ENCODE peak calls at places on chromosomes 1 and 21, in seven cellular contexts. One of them, this sample, is unnamed.

GRCh38 chr1:220045356-220046051 is 801 bp downstream of the EPRS1 start:
- DNase-seq in CD8-positive, alpha-beta memory T cell: peak; percentile 18
- DNase-seq in PC-3: peak; percentile 54
- DNase-seq in GM23248: no peak
- DNase-seq in GM23338: no peak
- DNase-seq in mesenchymal stem cell: no peak
- DNase-seq in heart left ventricle: no peak
- DNase-seq in this sample: no peak

GRCh38 chr1:53752281-53752680 is 13.3 kb upstream of the GLIS1 start:
- DNase-seq in PC-3: no peak
- DNase-seq in mesenchymal stem cell: no peak
- DNase-seq in GM23248: no peak
- DNase-seq in CD8-positive, alpha-beta memory T cell: no peak
- DNase-seq in GM23338: no peak
- DNase-seq in heart left ventricle: no peak
- DNase-seq in this sample: no peak

GRCh38 chr1:58581641-58582040 is 4.6 kb upstream of the TACSTD2 start:
- DNase-seq in PC-3: no peak
- DNase-seq in CD8-positive, alpha-beta memory T cell: no peak
- DNase-seq in heart left ventricle: no peak
- DNase-seq in mesenchymal stem cell: no peak
- DNase-seq in GM23248: no peak
- DNase-seq in GM23338: no peak
- DNase-seq in this sample: no peak

GRCh38 chr1:235843458-235843857 is 23.2 kb downstream of the LYST start:
- DNase-seq in heart left ventricle: no peak
- DNase-seq in mesenchymal stem cell: peak; percentile 61
- DNase-seq in CD8-positive, alpha-beta memory T cell: no peak
- DNase-seq in GM23248: peak; percentile 70
- DNase-seq in PC-3: peak; percentile 71
- DNase-seq in GM23338: peak; percentile 27
- DNase-seq in this sample: no peak

GRCh38 chr1:53305650-53306049 is 22.2 kb downstream of the LRP8 start:
- DNase-seq in heart left ventricle: no peak
- DNase-seq in GM23248: peak; percentile 14
- DNase-seq in CD8-positive, alpha-beta memory T cell: no peak
- DNase-seq in mesenchymal stem cell: no peak
- DNase-seq in GM23338: no peak
- DNase-seq in PC-3: no peak
- DNase-seq in this sample: no peak

GRCh38 chr1:82452096-82452495 is 651.4 kb downstream of the ADGRL2 start:
- DNase-seq in heart left ventricle: no peak
- DNase-seq in CD8-positive, alpha-beta memory T cell: no peak
- DNase-seq in GM23338: no peak
- DNase-seq in PC-3: no peak
- DNase-seq in mesenchymal stem cell: no peak
- DNase-seq in GM23248: no peak
- DNase-seq in this sample: no peak

GRCh38 chr1:206094024-206094423 is 23.2 kb downstream of the AVPR1B start:
- DNase-seq in mesenchymal stem cell: no peak
- DNase-seq in GM23248: no peak
- DNase-seq in heart left ventricle: no peak
- DNase-seq in CD8-positive, alpha-beta memory T cell: no peak
- DNase-seq in GM23338: no peak
- DNase-seq in PC-3: no peak
- DNase-seq in this sample: no peak

GRCh38 chr21:43646550-43647260 is 12.6 kb downstream of the HSF2BP start:
- DNase-seq in CD8-positive, alpha-beta memory T cell: peak; percentile 77
- DNase-seq in GM23248: peak; percentile 93
- DNase-seq in GM23338: peak; percentile 95
- DNase-seq in heart left ventricle: peak; percentile 94
- DNase-seq in PC-3: peak; percentile 95
- DNase-seq in mesenchymal stem cell: peak; percentile 95
- DNase-seq in this sample: peak; percentile 93

GRCh38 chr1:113219377-113219776 is 146.4 kb downstream of the LRIG2 start:
- DNase-seq in CD8-positive, alpha-beta memory T cell: no peak
- DNase-seq in mesenchymal stem cell: no peak
- DNase-seq in PC-3: peak; percentile 6
- DNase-seq in GM23248: no peak
- DNase-seq in GM23338: peak; percentile 64
- DNase-seq in heart left ventricle: no peak
- DNase-seq in this sample: no peak

GRCh38 chr1:237429252-237429651 is 387.3 kb downstream of the RYR2 start:
- DNase-seq in heart left ventricle: no peak
- DNase-seq in GM23248: no peak
- DNase-seq in CD8-positive, alpha-beta memory T cell: no peak
- DNase-seq in GM23338: no peak
- DNase-seq in mesenchymal stem cell: no peak
- DNase-seq in PC-3: no peak
- DNase-seq in this sample: no peak

GRCh38 chr1:43425045-43425444 is 28.7 kb downstream of the HYI start:
- DNase-seq in GM23338: no peak
- DNase-seq in GM23248: peak; percentile 42
- DNase-seq in heart left ventricle: no peak
- DNase-seq in PC-3: no peak
- DNase-seq in CD8-positive, alpha-beta memory T cell: no peak
- DNase-seq in mesenchymal stem cell: no peak
- DNase-seq in this sample: no peak

GRCh38 chr1:69109276-69109675 is 458.4 kb upstream of the LRRC7 start:
- DNase-seq in PC-3: no peak
- DNase-seq in mesenchymal stem cell: no peak
- DNase-seq in GM23248: no peak
- DNase-seq in CD8-positive, alpha-beta memory T cell: no peak
- DNase-seq in GM23338: no peak
- DNase-seq in heart left ventricle: no peak
- DNase-seq in this sample: no peak

GRCh38 chr1:12530462-12531168 is 87.4 kb downstream of the DHRS3 start:
- DNase-seq in CD8-positive, alpha-beta memory T cell: no peak
- DNase-seq in PC-3: no peak
- DNase-seq in GM23338: no peak
- DNase-seq in GM23248: no peak
- DNase-seq in heart left ventricle: no peak
- DNase-seq in mesenchymal stem cell: no peak
- DNase-seq in this sample: no peak

GRCh38 chr1:12528021-12528852 is 89.8 kb downstream of the DHRS3 start:
- DNase-seq in PC-3: peak; percentile 89
- DNase-seq in heart left ventricle: no peak
- DNase-seq in CD8-positive, alpha-beta memory T cell: no peak
- DNase-seq in GM23338: no peak
- DNase-seq in mesenchymal stem cell: peak; percentile 58
- DNase-seq in GM23248: peak; percentile 72
- DNase-seq in this sample: peak; percentile 91

GRCh38 chr1:12525311-12526181 is 92.5 kb downstream of the DHRS3 start:
- DNase-seq in heart left ventricle: no peak
- DNase-seq in GM23248: no peak
- DNase-seq in CD8-positive, alpha-beta memory T cell: no peak
- DNase-seq in PC-3: peak; percentile 44
- DNase-seq in mesenchymal stem cell: no peak
- DNase-seq in GM23338: no peak
- DNase-seq in this sample: peak; percentile 87

GRCh38 chr1:12529640-12530174 is 88.3 kb downstream of the DHRS3 start:
- DNase-seq in GM23248: no peak
- DNase-seq in PC-3: no peak
- DNase-seq in CD8-positive, alpha-beta memory T cell: no peak
- DNase-seq in GM23338: no peak
- DNase-seq in mesenchymal stem cell: no peak
- DNase-seq in heart left ventricle: no peak
- DNase-seq in this sample: no peak

GRCh38 chr1:12527564-12527963 is 90.4 kb downstream of the DHRS3 start:
- DNase-seq in mesenchymal stem cell: no peak
- DNase-seq in CD8-positive, alpha-beta memory T cell: no peak
- DNase-seq in PC-3: no peak
- DNase-seq in GM23338: no peak
- DNase-seq in heart left ventricle: no peak
- DNase-seq in GM23248: no peak
- DNase-seq in this sample: no peak
- H3K27ac ChIP-seq in mesenchymal stem cell: no peak overlapping the region
- H3K27ac ChIP-seq in CD8-positive, alpha-beta memory T cell: no peak overlapping the region
- H3K27ac ChIP-seq in PC-3: peak overlapping the region; percentile 70
- H3K27ac ChIP-seq in GM23338: no peak overlapping the region
- H3K27ac ChIP-seq in heart left ventricle: no peak overlapping the region
- H3K27ac ChIP-seq in GM23248: no peak overlapping the region
- H3K27ac ChIP-seq in this sample: no peak overlapping the region

GRCh38 chr1:167672831-167673230 is 42.8 kb downstream of the RCSD1 start:
- DNase-seq in CD8-positive, alpha-beta memory T cell: no peak
- DNase-seq in mesenchymal stem cell: no peak
- DNase-seq in GM23248: no peak
- DNase-seq in PC-3: no peak
- DNase-seq in GM23338: no peak
- DNase-seq in heart left ventricle: no peak
- DNase-seq in this sample: no peak

GRCh38 chr1:167673285-167673684 is 43.3 kb downstream of the RCSD1 start:
- DNase-seq in mesenchymal stem cell: no peak
- DNase-seq in CD8-positive, alpha-beta memory T cell: no peak
- DNase-seq in PC-3: no peak
- DNase-seq in heart left ventricle: no peak
- DNase-seq in GM23248: no peak
- DNase-seq in GM23338: no peak
- DNase-seq in this sample: no peak

GRCh38 chr1:167676916-167677848 is 44.6 kb upstream of the MPZL1 start:
- DNase-seq in mesenchymal stem cell: no peak
- DNase-seq in PC-3: no peak
- DNase-seq in heart left ventricle: no peak
- DNase-seq in CD8-positive, alpha-beta memory T cell: no peak
- DNase-seq in GM23248: no peak
- DNase-seq in GM23338: no peak
- DNase-seq in this sample: no peak

GRCh38 chr1:167676205-167676915 is 45.4 kb upstream of the MPZL1 start:
- DNase-seq in GM23338: no peak
- DNase-seq in PC-3: no peak
- DNase-seq in GM23248: no peak
- DNase-seq in CD8-positive, alpha-beta memory T cell: no peak
- DNase-seq in heart left ventricle: no peak
- DNase-seq in mesenchymal stem cell: no peak
- DNase-seq in this sample: no peak

GRCh38 chr1:167675440-167675839 is 45.4 kb downstream of the RCSD1 start:
- DNase-seq in GM23338: no peak
- DNase-seq in mesenchymal stem cell: no peak
- DNase-seq in heart left ventricle: no peak
- DNase-seq in CD8-positive, alpha-beta memory T cell: no peak
- DNase-seq in PC-3: no peak
- DNase-seq in GM23248: no peak
- DNase-seq in this sample: no peak
- H3K36me3 ChIP-seq in GM23338: no peaks in the 10 kb centered on the region
- H3K36me3 ChIP-seq in mesenchymal stem cell: no peaks in the 10 kb centered on the region
- H3K36me3 ChIP-seq in heart left ventricle: no peaks in the 10 kb centered on the region
- H3K36me3 ChIP-seq in CD8-positive, alpha-beta memory T cell: peaks cover 20% of the 10 kb centered on the region
- H3K36me3 ChIP-seq in PC-3: no peaks in the 10 kb centered on the region
- H3K36me3 ChIP-seq in GM23248: no peaks in the 10 kb centered on the region
- H3K36me3 ChIP-seq in this sample: no peaks in the 10 kb centered on the region

GRCh38 chr1:93614550-93615200 is 67.0 kb downstream of the BCAR3 start:
- DNase-seq in CD8-positive, alpha-beta memory T cell: no peak
- DNase-seq in mesenchymal stem cell: no peak
- DNase-seq in PC-3: peak; percentile 76
- DNase-seq in heart left ventricle: no peak
- DNase-seq in GM23338: no peak
- DNase-seq in GM23248: no peak
- DNase-seq in this sample: no peak

GRCh38 chr1:93615201-93616150 is 66.2 kb downstream of the BCAR3 start:
- DNase-seq in GM23248: peak; percentile 89
- DNase-seq in CD8-positive, alpha-beta memory T cell: no peak
- DNase-seq in GM23338: peak; percentile 76
- DNase-seq in heart left ventricle: no peak
- DNase-seq in PC-3: peak; percentile 47
- DNase-seq in mesenchymal stem cell: peak; percentile 77
- DNase-seq in this sample: no peak

GRCh38 chr1:93616996-93617669 is 64.5 kb downstream of the BCAR3 start:
- DNase-seq in GM23248: peak; percentile 64
- DNase-seq in CD8-positive, alpha-beta memory T cell: no peak
- DNase-seq in GM23338: no peak
- DNase-seq in mesenchymal stem cell: peak; percentile 50
- DNase-seq in PC-3: no peak
- DNase-seq in heart left ventricle: peak; percentile 63
- DNase-seq in this sample: peak; percentile 82

GRCh38 chr1:93617670-93618488 is 63.8 kb downstream of the BCAR3 start:
- DNase-seq in mesenchymal stem cell: no peak
- DNase-seq in heart left ventricle: no peak
- DNase-seq in GM23338: no peak
- DNase-seq in GM23248: no peak
- DNase-seq in PC-3: no peak
- DNase-seq in CD8-positive, alpha-beta memory T cell: no peak
- DNase-seq in this sample: no peak

DNA sequence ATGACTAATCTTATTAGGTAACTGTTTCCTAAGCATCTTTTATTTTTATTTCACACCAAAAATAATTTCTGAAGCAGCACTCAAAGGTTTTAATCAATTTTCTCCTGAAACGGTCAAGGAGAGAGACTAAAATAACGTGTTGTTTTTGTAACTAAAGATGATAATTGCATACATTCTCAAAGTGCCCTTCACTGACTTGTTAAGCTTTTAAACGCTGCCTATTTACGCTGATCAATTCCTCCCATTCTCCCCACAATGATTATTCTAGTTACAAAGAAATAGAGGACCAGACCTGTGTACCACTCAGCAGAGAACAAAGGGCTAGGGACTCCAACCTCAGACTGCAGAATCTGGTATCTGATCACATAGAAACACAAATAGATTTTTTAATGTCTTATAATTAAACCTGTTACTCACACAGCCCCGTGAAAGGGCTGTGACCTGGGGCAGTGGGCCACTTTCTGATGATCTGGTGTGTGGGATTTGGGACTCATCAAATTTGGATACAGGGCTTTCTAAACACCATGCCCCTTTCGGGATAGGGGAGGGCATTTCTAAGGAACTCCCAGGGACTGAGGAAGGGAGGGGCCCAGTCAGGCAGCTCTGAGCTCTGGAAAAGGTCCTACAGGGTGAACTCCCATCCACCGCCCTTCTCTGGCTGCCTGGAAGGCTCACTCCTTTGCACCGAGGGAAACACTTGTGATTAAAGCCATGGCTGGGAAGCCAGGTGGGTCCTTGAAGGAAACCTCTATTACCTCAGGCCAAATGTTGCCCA is 65.2 kb downstream of the BCAR3 start:
- DNase-seq in GM23248: peak; percentile 60
- DNase-seq in mesenchymal stem cell: no peak
- DNase-seq in heart left ventricle: peak; percentile 66
- DNase-seq in GM23338: no peak
- DNase-seq in CD8-positive, alpha-beta memory T cell: no peak
- DNase-seq in PC-3: peak; percentile 23
- DNase-seq in this sample: no peak
- H3K27ac ChIP-seq in GM23248: peak overlapping the region; percentile 99
- H3K27ac ChIP-seq in mesenchymal stem cell: peak overlapping the region; percentile 75
- H3K27ac ChIP-seq in heart left ventricle: peak overlapping the region; percentile 78
- H3K27ac ChIP-seq in GM23338: peak overlapping the region; percentile 47
- H3K27ac ChIP-seq in CD8-positive, alpha-beta memory T cell: no peak overlapping the region
- H3K27ac ChIP-seq in PC-3: peak overlapping the region; percentile 52
- H3K27ac ChIP-seq in this sample: no peak overlapping the region

DNA sequence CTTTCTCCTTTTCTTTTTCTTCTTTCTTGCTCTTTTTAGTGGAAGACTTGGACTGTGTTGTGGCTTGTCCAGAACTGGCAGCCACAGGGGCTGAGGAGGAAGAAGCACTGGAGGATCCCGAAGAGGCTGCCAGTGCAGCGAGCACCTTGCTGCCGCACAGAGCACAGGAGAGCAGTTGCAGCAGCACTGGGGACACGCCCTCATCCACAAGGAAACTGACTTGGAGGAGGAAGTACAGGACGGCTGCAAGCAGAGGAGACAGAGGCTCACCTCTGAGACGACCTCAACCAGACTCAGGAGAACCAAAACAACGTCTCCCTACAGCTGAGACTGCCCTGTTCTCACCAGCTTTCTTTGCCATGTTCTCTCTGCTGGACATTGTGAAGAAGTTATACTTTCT is 88.9 kb downstream of the UBR4 start:
- DNase-seq in PC-3: no peak
- DNase-seq in mesenchymal stem cell: no peak
- DNase-seq in CD8-positive, alpha-beta memory T cell: no peak
- DNase-seq in GM23338: no peak
- DNase-seq in heart left ventricle: no peak
- DNase-seq in GM23248: no peak
- DNase-seq in this sample: no peak
- H3K36me3 ChIP-seq in PC-3: peaks cover 90% of the 10 kb centered on the region
- H3K36me3 ChIP-seq in mesenchymal stem cell: peaks cover 100% of the 10 kb centered on the region
- H3K36me3 ChIP-seq in CD8-positive, alpha-beta memory T cell: peaks cover 96% of the 10 kb centered on the region
- H3K36me3 ChIP-seq in GM23338: peaks cover 94% of the 10 kb centered on the region
- H3K36me3 ChIP-seq in heart left ventricle: peaks cover 64% of the 10 kb centered on the region
- H3K36me3 ChIP-seq in GM23248: peaks cover 94% of the 10 kb centered on the region
- H3K36me3 ChIP-seq in this sample: no peaks in the 10 kb centered on the region

This sample was measured in adrenal gland.